ENCODE peak calls at places on chromosome 1, in eight cellular contexts. D, Y, Z, X, W, G, N and O are unnamed samples.

GRCh38 chr1:156883919-156884318 is 9.6 kb upstream of the PEAR1 start:
- DNase-seq in D (no peak), Y (no peak), Z (no peak), X (no peak), W (no peak), G (no peak), N (no peak), O (no peak)

GRCh38 chr1:180976958-180977357 is 45.7 kb downstream of the STX6 start:
- DNase-seq in D (no peak), Y (no peak), Z (no peak), X (no peak), W (no peak), G (no peak), N (no peak), O (no peak)

GRCh38 chr1:166174108-166174507 is 7.3 kb upstream of the FAM78B start:
- DNase-seq in D (no peak), Y (no peak), Z (no peak), X (no peak), W (no peak), G (no peak), N (no peak), O (no peak)

GRCh38 chr1:107058245-107059032 is 2.0 kb downstream of the PRMT6 start:
- DNase-seq in D (no peak), Y (peak), Z (no peak), X (no peak), W (no peak), G (no peak), N (no peak), O (no peak)

GRCh38 chr1:234926574-234927311 is 201.9 kb downstream of the TOMM20 start:
- DNase-seq in D (peak), Y (no peak), Z (peak), X (no peak), W (no peak), G (no peak), N (no peak), O (no peak)

GRCh38 chr1:101112051-101112770 is 86.6 kb upstream of the DPH5 start:
- DNase-seq in D (no peak), Y (peak), Z (no peak), X (no peak), W (peak), G (no peak), N (no peak), O (no peak)

GRCh38 chr1:179047637-179048002 is 21.9 kb downstream of the FAM20B start:
- DNase-seq in D (no peak), Y (no peak), Z (no peak), X (no peak), W (no peak), G (no peak), N (no peak), O (no peak)

GRCh38 chr1:99465176-99465900 is 180.6 kb upstream of the PALMD start:
- DNase-seq in D (no peak), Y (no peak), Z (no peak), X (no peak), W (no peak), G (no peak), N (peak), O (no peak)

GRCh38 chr1:151371744-151372410 is 628 bp downstream of the SELENBP1 start:
- DNase-seq in D (peak), Y (no peak), Z (no peak), X (no peak), W (no peak), G (peak), N (no peak), O (no peak)

GRCh38 chr1:35454616-35455015 is 102.6 kb downstream of the KIAA0319L start:
- DNase-seq in D (no peak), Y (no peak), Z (no peak), X (no peak), W (no peak), G (no peak), N (no peak), O (no peak)

GRCh38 chr1:25731626-25732370 is 68.2 kb upstream of the SELENON start:
- DNase-seq in D (no peak), Y (no peak), Z (no peak), X (no peak), W (no peak), G (no peak), N (no peak), O (no peak)

GRCh38 chr1:110114784-110115183 is 2.5 kb downstream of the UBL4B start:
- DNase-seq in D (no peak), Y (no peak), Z (no peak), X (no peak), W (no peak), G (no peak), N (no peak), O (no peak)

GRCh38 chr1:54551891-54552290 is 3.9 kb downstream of the ACOT11 start:
- DNase-seq in D (no peak), Y (no peak), Z (no peak), X (no peak), W (no peak), G (no peak), N (no peak), O (no peak)

GRCh38 chr1:30129001-30129408 is 594.4 kb downstream of the MATN1 start:
- DNase-seq in D (no peak), Y (no peak), Z (no peak), X (no peak), W (no peak), G (no peak), N (no peak), O (no peak)

GRCh38 chr1:8463144-8463927 is 145.4 kb downstream of the SLC45A1 start:
- DNase-seq in D (no peak), Y (peak), Z (peak), X (no peak), W (no peak), G (peak), N (no peak), O (peak)

GRCh38 chr1:36285450-36286101 is 20.6 kb upstream of the SH3D21 start:
- DNase-seq in D (peak), Y (peak), Z (peak), X (peak), W (peak), G (peak), N (no peak), O (peak)

GRCh38 chr1:203512830-203513578 is 19.1 kb downstream of the OPTC start:
- DNase-seq in D (peak), Y (no peak), Z (peak), X (no peak), W (no peak), G (no peak), N (no peak), O (no peak)